ENCODE peak calls at places on chromosomes 13 and 19, in six cellular contexts. S is GM23338, T is colonic mucosa, H is IMR-90, R is body of pancreas, W is retinal pigment epithelial cell. V is an unnamed sample.

GRCh38 chr13:39876258-39876657 is 220.8 kb downstream of the COG6 start:
- DNase-seq in T (no peak), S (no peak), R (no peak), H (peak), W (peak), V (peak)

GRCh38 chr19:9065457-9066014 is 21.3 kb upstream of the OR1M1 start:
- DNase-seq in S (peak), R (no peak), H (no peak), W (no peak), T (no peak), V (no peak)

GRCh38 chr13:73851104-73851503 is 283.1 kb downstream of the KLF12 start:
- DNase-seq in W (no peak), H (peak), T (no peak), R (no peak), S (no peak), V (no peak)

GRCh38 chr19:5086725-5087439 is 118.0 kb downstream of the KDM4B start:
- DNase-seq in S (peak), H (no peak), W (no peak), T (no peak), R (no peak), V (no peak)

GRCh38 chr13:49976314-49977258 is 20.3 kb upstream of the TRIM13 start:
- DNase-seq in S (peak), T (peak), H (peak), R (peak), W (no peak), V (peak)

GRCh38 chr19:50325310-50326100 is 3.7 kb downstream of the KCNC3 start:
- DNase-seq in W (no peak), S (peak), T (peak), H (peak), R (peak), V (peak)

GRCh38 chr13:29527916-29528315 is 67.6 kb downstream of the SLC7A1 start:
- DNase-seq in H (no peak), R (no peak), W (no peak), S (no peak), T (no peak), V (no peak)

GRCh38 chr13:59409211-59409610 is 754.5 kb downstream of the DIAPH3 start:
- DNase-seq in R (peak), S (peak), W (peak), T (no peak), H (peak), V (peak)

GRCh38 chr19:35027851-35028599 is 2.2 kb upstream of the SCN1B start:
- DNase-seq in W (no peak), R (no peak), S (peak), H (peak), T (no peak), V (peak)

GRCh38 chr13:110015253-110015652 is 228.9 kb upstream of the IRS2 start:
- DNase-seq in H (peak), W (no peak), R (peak), S (no peak), T (no peak), V (no peak)

GRCh38 chr13:75670496-75670895 is 34.4 kb downstream of the LMO7 start:
- DNase-seq in H (peak), S (no peak), R (no peak), W (no peak), T (no peak), V (peak)

GRCh38 chr19:10467104-10467706 is 36.0 kb downstream of the KEAP1 start:
- DNase-seq in H (no peak), S (no peak), R (no peak), T (no peak), W (no peak), V (no peak)

GRCh38 chr19:33418461-33418860 is 45.0 kb downstream of the CEBPG start:
- DNase-seq in H (no peak), W (no peak), T (no peak), S (no peak), R (no peak), V (no peak)

GRCh38 chr19:50154529-50154928 is 8.6 kb downstream of the IZUMO2 start:
- DNase-seq in H (no peak), S (no peak), T (no peak), R (no peak), W (no peak), V (no peak)

GRCh38 chr13:71808708-71809107 is 58.3 kb downstream of the DACH1 start:
- DNase-seq in H (no peak), T (no peak), R (no peak), W (no peak), S (no peak), V (no peak)

GRCh38 chr19:35673121-35673804 is 6.9 kb downstream of the UPK1A start:
- DNase-seq in T (no peak), S (peak), R (peak), H (peak), W (no peak), V (peak)

GRCh38 chr13:31870511-31870910 is 131.2 kb downstream of the RXFP2 start:
- DNase-seq in S (no peak), R (no peak), T (no peak), W (no peak), H (no peak), V (no peak)

GRCh38 chr19:56372281-56372680 is 21.1 kb downstream of the ZNF582 start:
- DNase-seq in S (no peak), R (no peak), H (no peak), T (no peak), W (no peak), V (no peak)

GRCh38 chr19:58529405-58529804 is 9.8 kb upstream of the ZBTB45 start:
- DNase-seq in R (no peak), H (no peak), W (no peak), S (no peak), T (no peak), V (no peak)

GRCh38 chr13:76863022-76863421 is 23.2 kb downstream of the KCTD12 start:
- DNase-seq in S (no peak), W (no peak), T (no peak), R (no peak), H (no peak), V (no peak)

GRCh38 chr13:26541041-26541440 is 16.4 kb upstream of the WASF3 start:
- DNase-seq in H (no peak), W (no peak), R (no peak), S (no peak), T (no peak), V (no peak)

GRCh38 chr13:98543380-98544104 is 33.4 kb downstream of the STK24 start:
- DNase-seq in H (no peak), S (no peak), T (no peak), R (no peak), W (no peak), V (no peak)

GRCh38 chr19:10390652-10391286 is 10.4 kb upstream of the TYK2 start:
- DNase-seq in T (peak), W (no peak), S (peak), H (peak), R (peak), V (peak)

GRCh38 chr13:68984688-68985319 is 1122.8 kb upstream of the ATXN8OS start:
- DNase-seq in S (no peak), W (no peak), T (no peak), H (no peak), R (no peak), V (no peak)

GRCh38 chr19:30105316-30105715 is 163.3 kb downstream of the URI1 start:
- DNase-seq in W (no peak), S (no peak), H (no peak), T (no peak), R (no peak), V (no peak)

GRCh38 chr19:18364826-18365528 is 21.0 kb upstream of the GDF15 start:
- DNase-seq in S (peak), H (peak), W (peak), R (peak), T (peak), V (peak)

GRCh38 chr19:8585894-8586750 is 8.9 kb upstream of the MYO1F start:
- DNase-seq in S (peak), W (no peak), T (peak), H (no peak), R (peak), V (no peak)

GRCh38 chr19:7861619-7862412 is 12.4 kb downstream of the PRR36 start:
- DNase-seq in H (no peak), R (no peak), T (no peak), S (peak), W (no peak), V (no peak)

GRCh38 chr19:18428837-18429674 is 8.9 kb downstream of the ISYNA1 start:
- DNase-seq in W (no peak), R (peak), S (peak), H (peak), T (peak), V (peak)

GRCh38 chr19:51142119-51142518 is at the start of gene SIGLEC7:
- DNase-seq in W (no peak), H (no peak), S (no peak), R (peak), T (no peak), V (no peak)

GRCh38 chr19:16429759-16430091 is 42.0 kb downstream of the EPS15L1 start:
- DNase-seq in T (no peak), W (no peak), S (no peak), R (no peak), H (no peak), V (no peak)

DNA sequence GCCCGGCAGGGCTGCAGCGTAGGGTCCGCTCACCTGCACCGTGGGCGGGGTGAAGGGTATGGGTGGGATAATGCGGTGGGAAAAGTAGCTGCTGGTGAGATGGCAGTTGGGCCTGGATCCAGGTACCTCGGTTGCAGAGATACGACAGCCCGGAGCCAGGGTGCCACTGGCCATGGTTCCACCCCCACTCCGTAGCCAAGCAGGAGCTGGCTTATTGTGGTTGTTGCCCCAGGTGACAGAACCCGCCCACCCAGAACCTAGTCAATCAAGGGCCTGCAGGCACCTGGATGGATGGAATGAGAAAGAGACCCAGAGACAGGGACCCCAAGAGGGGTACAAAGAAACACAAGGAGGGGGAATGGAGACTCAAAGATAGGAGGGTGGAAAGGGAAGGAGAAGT is 3.5 kb upstream of the LHB start:
- DNase-seq in R (peak), H (no peak), T (no peak), S (peak), W (no peak), V (no peak)
- H3K4me3 ChIP-seq in R (no peak), H (no peak), T (no peak), S (peak), W (no peak), V (no peak)

GRCh38 chr19:480016-480855 is 16.1 kb upstream of the MADCAM1 start:
- DNase-seq in H (no peak), R (peak), T (peak), S (peak), W (no peak), V (peak)
- TF ChIP-seq CTCF in H (peak), R (peak), T (peak), S (peak), W (peak), V (peak)

GRCh38 chr19:1748115-1748702 is 5.1 kb upstream of the ONECUT3 start:
- DNase-seq in R (no peak), W (no peak), S (peak), H (no peak), T (peak), V (no peak)
- H3K4me3 ChIP-seq in R (no peak), W (no peak), S (peak), H (no peak), T (no peak), V (no peak)

GRCh38 chr13:84460989-84461388 is 578.7 kb upstream of the SLITRK1 start:
- DNase-seq in T (no peak), W (no peak), S (no peak), R (no peak), H (no peak), V (no peak)

GRCh38 chr13:84455143-84455905 is 573.0 kb upstream of the SLITRK1 start:
- DNase-seq in R (no peak), T (no peak), S (peak), W (no peak), H (no peak), V (no peak)
- TF ChIP-seq CTCF in R (no peak), T (no peak), S (peak), W (no peak), H (no peak), V (peak)

DNA sequence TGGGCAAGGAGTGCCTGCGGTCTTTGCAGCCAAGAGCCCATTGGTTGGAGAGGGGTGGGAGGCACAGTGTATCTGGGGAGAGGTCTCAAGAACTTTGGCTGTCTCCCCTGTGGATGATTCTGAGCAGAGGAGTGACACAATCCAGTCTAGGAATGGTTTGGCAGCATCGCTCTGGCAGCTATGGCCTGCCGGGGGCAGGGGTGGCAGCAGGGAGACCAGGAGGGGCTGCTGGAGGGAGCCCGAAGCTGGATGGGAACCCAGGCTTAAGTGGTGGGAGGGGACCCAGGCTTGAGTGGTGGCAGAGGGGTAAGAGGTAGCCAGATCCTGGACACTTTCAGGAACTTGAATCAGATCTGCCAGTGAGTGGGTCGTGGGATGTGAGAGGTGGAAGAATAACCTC is 30.1 kb upstream of the C1QTNF9 start:
- DNase-seq in H (no peak), T (no peak), S (no peak), W (no peak), R (no peak), V (no peak)
- H3K4me3 ChIP-seq in H (no peak), T (no peak), S (no peak), W (no peak), R (no peak), V (no peak)

DNA sequence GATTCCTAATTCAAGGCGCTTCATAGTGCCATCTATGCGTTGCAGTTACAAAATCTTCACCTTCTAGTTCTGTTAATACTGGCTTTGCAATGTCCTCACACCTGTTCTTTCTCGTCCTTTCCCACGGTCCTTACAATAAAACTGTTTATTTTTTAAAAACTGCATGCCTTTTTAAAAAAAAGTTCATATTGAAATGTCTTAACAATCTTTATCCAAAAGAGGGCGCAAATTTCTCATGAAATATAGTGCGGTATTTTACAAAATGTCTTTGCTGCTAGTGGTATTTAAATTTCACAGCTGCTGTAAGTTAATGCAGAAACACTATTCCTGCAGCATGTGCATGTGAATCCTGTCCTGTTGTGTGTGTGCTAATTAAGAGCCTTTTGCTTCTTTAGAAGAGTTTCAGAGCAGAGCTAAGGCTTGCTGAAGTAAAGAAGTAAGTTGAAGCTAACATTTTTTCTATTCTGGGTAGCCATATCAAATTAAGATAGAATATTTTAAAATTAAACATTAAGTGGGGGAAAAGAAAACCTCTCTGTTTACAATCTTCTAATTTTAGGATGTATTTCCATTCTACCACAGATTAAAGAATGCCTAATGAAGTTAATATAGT is 15.8 kb upstream of the CLDN10 start:
- DNase-seq in S (peak), W (no peak), H (peak), R (peak), T (no peak), V (no peak)
- TF ChIP-seq CTCF in S (peak), W (peak), H (peak), R (peak), T (peak), V (peak)

DNA sequence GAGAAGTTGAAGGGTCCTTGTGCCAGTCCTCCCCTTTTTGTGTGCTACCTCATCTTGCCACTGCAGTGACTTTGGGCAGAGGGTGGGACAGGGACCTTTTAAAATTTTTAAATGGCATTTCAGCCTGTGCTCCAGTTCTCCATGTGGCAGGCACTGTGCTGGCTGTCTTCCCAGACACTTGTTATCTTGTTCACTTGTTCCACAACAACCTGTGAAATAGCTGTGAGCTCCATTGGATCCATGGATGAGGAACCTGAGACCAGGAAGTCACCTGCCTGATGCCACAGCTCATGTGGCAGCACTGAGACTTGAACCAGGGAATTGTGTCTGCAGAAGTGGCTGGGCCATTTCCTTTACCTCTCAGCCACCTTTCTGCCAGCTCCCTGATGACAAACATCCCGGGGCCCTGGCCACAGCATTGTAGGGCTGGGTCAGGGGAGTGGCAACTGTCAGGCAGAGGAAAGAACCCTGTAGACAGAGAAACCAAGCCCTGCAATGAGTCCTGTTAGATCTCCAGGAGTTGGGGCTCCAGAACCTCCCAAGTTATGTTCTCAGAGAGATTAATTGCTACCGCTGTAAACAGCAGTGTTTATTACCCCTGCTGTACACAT is 6.4 kb downstream of the EGLN2 start:
- DNase-seq in S (no peak), H (no peak), R (peak), W (no peak), T (peak), V (no peak)
- H3K4me3 ChIP-seq in S (no peak), H (no peak), R (no peak), W (no peak), T (no peak), V (no peak)

DNA sequence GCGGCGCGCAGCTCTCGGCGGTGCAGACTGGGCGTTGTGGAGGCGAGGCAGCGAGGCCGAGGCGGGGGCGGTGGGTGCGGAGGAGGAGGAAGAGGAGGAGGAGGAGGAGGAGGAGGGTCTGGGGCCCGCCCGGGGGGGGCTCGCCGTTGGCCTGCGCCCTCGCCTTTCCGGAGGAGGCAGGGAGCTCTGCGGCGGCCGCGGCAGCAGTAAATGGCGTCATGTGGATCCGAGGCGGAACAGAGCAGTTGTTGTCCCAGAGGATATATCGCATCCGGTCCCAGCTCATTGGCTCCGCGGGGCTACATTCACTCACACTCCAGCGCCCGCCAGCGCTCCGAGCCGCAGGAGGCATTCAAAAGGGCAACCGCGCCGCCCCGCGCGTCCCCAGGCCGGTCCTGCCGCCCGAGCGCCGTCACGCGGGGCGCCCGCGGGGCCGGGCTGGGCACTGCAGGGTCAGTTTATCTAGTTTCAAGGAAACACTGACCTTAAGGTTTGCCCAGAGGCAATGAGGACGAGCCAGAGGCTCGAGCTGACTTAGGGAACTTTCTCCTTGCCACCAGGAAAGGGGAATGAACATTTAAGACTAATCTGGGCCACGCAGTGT is at the start of gene SPRY2:
- DNase-seq in H (peak), W (peak), T (peak), S (peak), R (peak), V (peak)
- TF ChIP-seq CTCF in H (peak), W (no peak), T (peak), S (no peak), R (peak), V (no peak)

GRCh38 chr19:42069619-42070293 is at the start of gene GRIK5:
- DNase-seq in R (no peak), H (no peak), T (no peak), W (no peak), S (peak), V (no peak)

GRCh38 chr19:42067315-42067888 is 2.6 kb downstream of the GRIK5 start:
- DNase-seq in T (no peak), S (no peak), R (no peak), H (no peak), W (no peak), V (no peak)

GRCh38 chr19:42066075-42066754 is 3.8 kb downstream of the GRIK5 start:
- DNase-seq in W (no peak), T (no peak), H (peak), S (peak), R (no peak), V (peak)

GRCh38 chr19:42068756-42069571 is 1.0 kb downstream of the GRIK5 start:
- DNase-seq in H (no peak), T (no peak), S (peak), R (no peak), W (no peak), V (no peak)

DNA sequence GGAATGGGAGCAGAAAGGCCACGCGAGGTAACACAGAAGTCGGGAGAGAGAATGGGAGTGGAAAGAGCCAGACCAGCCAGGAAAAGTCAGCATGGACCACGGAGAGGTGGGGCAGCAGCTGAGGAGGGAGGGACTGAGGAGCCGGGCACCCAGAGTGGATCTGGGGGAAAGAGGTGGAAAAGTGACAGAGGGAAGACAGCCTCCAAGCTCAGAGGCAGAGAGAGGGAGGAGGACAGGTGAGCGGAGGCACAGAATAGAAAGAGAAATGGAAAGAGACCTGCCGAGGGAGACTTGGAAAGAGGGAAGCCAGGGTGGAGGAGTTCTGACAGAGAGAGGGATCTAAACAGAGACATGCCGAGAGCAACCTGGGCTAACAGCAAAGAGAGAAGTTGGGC is 1.6 kb downstream of the GRIK5 start:
- DNase-seq in R (no peak), H (no peak), T (no peak), S (no peak), W (no peak), V (no peak)
- H3K4me3 ChIP-seq in R (no peak), H (no peak), T (peak), S (peak), W (peak), V (no peak)

V was measured in brain microvascular endothelial cell.